ENCODE peak calls at places on chromosomes 13 and 19, in nine cellular contexts. M is adipocyte; I is CD8-positive, alpha-beta T cell; S is T-cell; O is T-helper 9 cell; F is stimulated activated CD4-positive, alpha-beta T cell treated with anti-CD3 and anti-CD28 coated beads, Interleukin-12 subunit alpha, Interleukin-12 subunit beta, amount 100 ng/mL, for 4 hours; B is T1000; G is AG04449; N is NCI-H1694 treated with DMSO at 0.1 percent for 48 hours. P is an unnamed sample.

GRCh38 chr19:54724644-54725043 is 402 bp downstream of the KIR3DL3 start:
- DNase-seq in N (no peak), B (no peak), F (no peak), I (no peak), G (no peak), S (no peak), M (no peak), O (no peak), P (no peak)

GRCh38 chr19:45564131-45564780 is 20.3 kb downstream of the OPA3 start:
- DNase-seq in B (no peak), S (no peak), O (no peak), N (no peak), G (no peak), I (no peak), M (no peak), F (no peak), P (no peak)

GRCh38 chr19:17420267-17420924 is 549 bp downstream of the MVB12A start:
- DNase-seq in G (no peak), N (no peak), I (peak), O (no peak), S (peak), F (peak), M (no peak), B (no peak), P (peak)

GRCh38 chr13:30045916-30046704 is 195.7 kb upstream of the UBL3 start:
- DNase-seq in F (no peak), M (peak), S (no peak), I (no peak), O (no peak), G (peak), N (no peak), B (no peak), P (peak)

GRCh38 chr19:42048992-42049391 is 21.0 kb downstream of the GRIK5 start:
- DNase-seq in B (no peak), G (no peak), I (no peak), O (no peak), F (no peak), N (no peak), M (no peak), S (no peak), P (no peak)

GRCh38 chr19:35644987-35645679 is 3.0 kb upstream of the COX6B1 start:
- DNase-seq in N (peak), S (peak), O (peak), I (peak), F (peak), B (peak), M (peak), G (no peak), P (peak)

GRCh38 chr19:14149509-14149994 is 13.2 kb upstream of the ASF1B start:
- DNase-seq in O (peak), S (peak), G (no peak), I (peak), B (no peak), F (peak), M (no peak), N (no peak), P (no peak)

GRCh38 chr19:49660338-49660961 is 5.2 kb downstream of the IRF3 start:
- DNase-seq in O (no peak), G (no peak), B (no peak), M (no peak), S (no peak), F (no peak), N (no peak), I (no peak), P (no peak)

GRCh38 chr19:11931051-11931450 is 6.1 kb downstream of the ZNF700 start:
- DNase-seq in I (no peak), G (no peak), B (no peak), N (no peak), F (no peak), M (peak), S (no peak), O (no peak), P (peak)

GRCh38 chr13:23320926-23321533 is 112.5 kb downstream of the SACS start:
- DNase-seq in O (no peak), M (no peak), F (no peak), I (no peak), S (no peak), B (no peak), G (no peak), N (no peak), P (no peak)

GRCh38 chr13:114140131-114140908 is 7.9 kb upstream of the RASA3 start:
- DNase-seq in S (peak), G (no peak), B (no peak), M (no peak), O (no peak), I (peak), F (no peak), N (no peak), P (no peak)

GRCh38 chr13:95122063-95122462 is 179.2 kb downstream of the ABCC4 start:
- DNase-seq in I (no peak), O (no peak), M (no peak), S (no peak), N (no peak), G (no peak), B (no peak), F (no peak), P (no peak)

GRCh38 chr13:37929308-37929707 is 59.7 kb upstream of the TRPC4 start:
- DNase-seq in S (no peak), N (no peak), G (no peak), I (no peak), B (no peak), O (no peak), F (no peak), M (no peak), P (no peak)

GRCh38 chr19:53772943-53773342 is 51.2 kb downstream of the NLRP12 start:
- DNase-seq in N (peak), M (peak), G (no peak), S (peak), B (peak), F (peak), O (peak), I (peak), P (peak)

GRCh38 chr19:47745010-47745901 is at the start of gene NOP53:
- DNase-seq in F (peak), M (peak), N (peak), O (peak), S (peak), G (peak), I (peak), B (peak), P (peak)

GRCh38 chr13:21231426-21231945 is 55.0 kb downstream of the MRPL57 start:
- DNase-seq in I (no peak), O (no peak), G (no peak), F (no peak), S (no peak), B (no peak), N (no peak), M (no peak), P (no peak)

GRCh38 chr19:47671499-47671898 is 41.7 kb upstream of the EHD2 start:
- DNase-seq in G (no peak), F (no peak), M (no peak), S (no peak), I (no peak), B (no peak), O (no peak), N (no peak), P (no peak)

GRCh38 chr13:96090240-96091101 is 564 bp downstream of the HS6ST3 start:
- DNase-seq in N (no peak), G (no peak), S (no peak), I (no peak), O (no peak), M (peak), F (no peak), B (no peak), P (no peak)

GRCh38 chr13:58843567-58843966 is 1212.0 kb downstream of the PCDH17 start:
- DNase-seq in N (no peak), M (no peak), O (no peak), G (no peak), S (no peak), I (no peak), B (no peak), F (no peak), P (no peak)